ENCODE peak calls at places on chromosomes 7 and 10, in four cellular contexts. N is CD4-positive, CD25-positive, alpha-beta regulatory T cell; E is transverse colon; T is cardiac muscle cell. L is an unnamed sample. For H3K27me3 and H3K4me1, the result is how much of the 10 kb centered on the place peaks cover.

GRCh38 chr7:19404912-19405329 is 259.7 kb upstream of the FERD3L start:
- DNase-seq in N (no peak), T (peak), E (no peak), L (no peak)

GRCh38 chr7:35757574-35757973 is 43.3 kb upstream of the SEPTIN7 start:
- DNase-seq in E (no peak), T (no peak), N (no peak), L (no peak)

GRCh38 chr7:13055732-13056369 is 368.4 kb downstream of the ARL4A start:
- DNase-seq in N (no peak), T (no peak), E (no peak), L (no peak)

GRCh38 chr7:79050592-79050991 is 402.9 kb downstream of the MAGI2 start:
- DNase-seq in T (no peak), N (no peak), E (no peak), L (no peak)

GRCh38 chr7:1123721-1124120 is 35.8 kb downstream of the GPER1 start:
- DNase-seq in T (peak), E (peak), N (no peak), L (peak)

GRCh38 chr10:105370697-105371096 is 729.6 kb downstream of the SORCS3 start:
- DNase-seq in E (no peak), N (no peak), T (no peak), L (no peak)

GRCh38 chr10:33125522-33125921 is 167.5 kb upstream of the ITGB1 start:
- DNase-seq in T (no peak), E (no peak), N (no peak), L (no peak)

GRCh38 chr7:28296571-28297483 is 115.5 kb upstream of the CREB5 start:
- DNase-seq in T (peak), N (peak), E (peak), L (no peak)

GRCh38 chr7:112067205-112067604 is 139.0 kb downstream of the DOCK4 start:
- DNase-seq in N (no peak), E (no peak), T (no peak), L (no peak)

GRCh38 chr10:30788307-30788706 is 158.8 kb upstream of the LYZL2 start:
- DNase-seq in E (no peak), T (no peak), N (no peak), L (no peak)

GRCh38 chr7:151215396-151215795 is 5.1 kb upstream of the H2BK1 start:
- DNase-seq in E (no peak), T (no peak), N (no peak), L (no peak)

GRCh38 chr10:43963793-43964425 is 315.2 kb upstream of the ZNF32 start:
- DNase-seq in E (no peak), T (no peak), N (no peak), L (no peak)

GRCh38 chr7:151251926-151252835 is 3.7 kb upstream of the SMARCD3 start:
- DNase-seq in N (no peak), E (peak), T (peak), L (peak)

GRCh38 chr10:69693886-69694285 is 63.8 kb downstream of the FAM241B start:
- DNase-seq in T (no peak), N (no peak), E (no peak), L (no peak)

GRCh38 chr10:3067045-3067858 is at the start of gene PFKP:
- DNase-seq in T (peak), N (peak), E (peak), L (no peak)

GRCh38 chr7:66202380-66202779 is 2.8 kb upstream of the TPST1 start:
- DNase-seq in E (no peak), N (no peak), T (no peak), L (no peak)

GRCh38 chr7:66205736-66206080 is 574 bp downstream of the TPST1 start:
- DNase-seq in E (peak), N (no peak), T (no peak), L (no peak)

GRCh38 chr7:66206116-66206908 is 1.2 kb downstream of the TPST1 start:
- DNase-seq in N (no peak), T (no peak), E (no peak), L (no peak)

GRCh38 chr7:66206909-66207240 is 1.7 kb downstream of the TPST1 start:
- DNase-seq in N (no peak), T (no peak), E (no peak), L (no peak)

DNA sequence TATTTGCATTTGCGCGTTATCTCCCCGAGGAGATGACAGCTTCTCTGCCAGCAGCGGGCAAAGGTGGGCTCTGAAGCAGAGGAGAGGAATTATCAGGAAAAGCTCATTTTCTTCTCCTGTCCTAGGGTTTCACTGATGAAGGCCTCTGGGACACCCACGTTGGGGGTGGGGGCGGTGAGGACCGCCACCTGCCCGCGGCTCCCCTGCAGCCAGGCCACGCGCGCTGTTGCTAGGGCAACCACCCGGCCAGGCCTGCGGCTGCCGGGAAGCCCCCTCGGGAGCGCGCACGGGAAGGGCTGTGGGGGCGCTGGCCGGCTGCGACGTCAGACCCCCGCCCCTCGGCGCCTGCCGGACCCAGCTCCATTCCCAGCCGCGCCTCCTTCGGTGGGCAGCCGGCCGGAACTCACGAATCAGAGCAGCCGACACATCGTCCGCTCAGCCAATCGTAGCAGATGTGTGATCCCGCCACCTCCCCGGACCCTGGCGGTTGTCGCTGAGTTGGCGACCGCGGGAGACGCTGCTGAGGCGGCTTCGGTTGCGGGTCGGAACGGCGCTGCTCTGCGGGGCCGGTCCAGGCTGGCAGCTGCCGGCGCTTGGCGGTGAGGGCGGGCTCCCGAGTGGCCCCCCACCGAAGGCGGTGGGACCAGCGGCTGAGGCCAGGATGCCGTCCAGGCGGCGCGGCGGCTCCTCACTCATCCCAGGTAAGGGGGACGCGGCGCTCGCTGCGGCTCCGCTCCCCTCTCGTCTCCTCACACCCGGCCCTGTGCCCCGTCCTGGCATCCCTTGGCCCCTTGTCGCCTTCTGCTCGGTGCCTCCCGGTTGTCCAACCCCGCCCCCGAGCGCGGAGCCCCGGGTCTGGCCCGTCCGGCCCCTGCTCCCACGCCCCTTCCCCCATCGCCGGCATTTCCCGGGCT is at the start of gene TPST1:
- DNase-seq in T (peak), E (peak), N (peak), L (peak)
- H3K27me3 ChIP-seq in T (under half), E (under half), N (under half), L (under half)

DNA sequence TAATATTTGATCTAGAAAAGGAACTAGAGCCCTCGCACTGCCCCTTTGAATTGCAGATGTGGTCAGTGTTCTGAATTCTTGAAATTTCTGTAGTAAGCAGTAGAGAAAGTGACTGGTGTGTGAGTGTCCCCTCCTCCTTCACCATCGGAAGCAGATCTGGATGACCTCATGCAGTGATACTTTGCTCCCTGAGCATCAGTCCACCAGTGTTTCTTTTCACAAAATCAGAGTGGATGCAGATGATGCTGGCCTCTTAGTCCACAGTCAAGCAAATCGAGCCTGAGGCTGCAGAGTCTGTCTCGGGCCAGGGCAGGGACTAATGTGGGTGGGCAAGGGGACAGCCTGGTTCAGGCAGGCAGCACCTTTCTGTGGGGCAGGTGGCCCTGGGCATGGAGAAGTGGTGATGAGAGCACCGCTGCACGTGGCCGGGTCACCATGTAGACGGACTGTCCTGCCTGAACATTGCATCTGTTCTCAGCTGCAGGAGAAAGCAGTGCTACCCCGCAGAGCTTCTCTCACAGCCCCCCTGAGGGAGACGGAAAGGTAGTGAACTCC is 5.4 kb downstream of the INSIG1 start:
- DNase-seq in N (no peak), T (no peak), E (no peak), L (no peak)
- H3K4me1 ChIP-seq in N (under half), T (half or more), E (under half), L (under half)

DNA sequence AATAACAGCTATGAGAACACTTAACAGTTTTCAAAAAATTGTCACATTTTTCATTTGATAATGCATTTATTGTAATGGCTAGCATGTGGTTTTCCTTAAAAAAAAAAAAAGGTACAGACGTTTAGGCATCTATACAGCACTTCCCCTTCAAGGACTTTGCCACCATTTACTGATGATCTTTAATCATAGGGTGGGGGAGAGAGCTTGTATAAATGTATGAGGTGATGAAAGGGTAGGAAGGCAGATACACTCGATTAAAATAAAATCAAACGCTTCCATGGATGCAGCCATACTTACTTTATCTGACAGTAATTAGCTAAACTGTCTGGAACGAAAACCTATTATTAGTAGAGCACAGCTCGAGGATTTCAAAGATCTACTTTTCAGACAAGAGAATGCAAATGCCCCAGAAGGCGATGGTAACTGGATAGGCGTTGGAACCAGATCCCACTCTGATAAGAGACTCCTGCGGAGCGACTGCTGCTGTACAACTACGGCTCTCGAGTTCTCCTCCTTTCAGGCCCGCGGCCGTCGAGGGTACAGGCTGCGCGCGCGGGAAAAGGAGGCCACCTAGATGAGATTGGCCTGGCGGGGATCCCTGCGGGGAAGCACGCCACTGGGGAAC is 3.1 kb upstream of the NKX2-3 start:
- DNase-seq in T (no peak), N (no peak), E (peak), L (no peak)
- H3K27me3 ChIP-seq in T (half or more), N (under half), E (half or more), L (half or more)

GRCh38 chr7:134548877-134549276 is at the start of gene AKR1B15:
- DNase-seq in N (no peak), T (no peak), E (no peak), L (no peak)
- H3K4me1 ChIP-seq in N (under half), T (under half), E (under half), L (under half)

GRCh38 chr7:120677535-120677934 is 180.4 kb downstream of the TSPAN12 start:
- DNase-seq in E (no peak), N (no peak), T (no peak), L (no peak)
- H3K27me3 ChIP-seq in E (under half), N (under half), T (under half), L (under half)

GRCh38 chr10:77290528-77291155 is 347.0 kb downstream of the KCNMA1 start:
- DNase-seq in E (no peak), T (no peak), N (no peak), L (no peak)

GRCh38 chr10:77297370-77297692 is 340.3 kb downstream of the KCNMA1 start:
- DNase-seq in N (no peak), T (no peak), E (no peak), L (no peak)

GRCh38 chr10:77296534-77297369 is 340.9 kb downstream of the KCNMA1 start:
- DNase-seq in T (no peak), N (no peak), E (no peak), L (no peak)

GRCh38 chr10:77291596-77292505 is 345.8 kb downstream of the KCNMA1 start:
- DNase-seq in N (no peak), E (no peak), T (no peak), L (no peak)

DNA sequence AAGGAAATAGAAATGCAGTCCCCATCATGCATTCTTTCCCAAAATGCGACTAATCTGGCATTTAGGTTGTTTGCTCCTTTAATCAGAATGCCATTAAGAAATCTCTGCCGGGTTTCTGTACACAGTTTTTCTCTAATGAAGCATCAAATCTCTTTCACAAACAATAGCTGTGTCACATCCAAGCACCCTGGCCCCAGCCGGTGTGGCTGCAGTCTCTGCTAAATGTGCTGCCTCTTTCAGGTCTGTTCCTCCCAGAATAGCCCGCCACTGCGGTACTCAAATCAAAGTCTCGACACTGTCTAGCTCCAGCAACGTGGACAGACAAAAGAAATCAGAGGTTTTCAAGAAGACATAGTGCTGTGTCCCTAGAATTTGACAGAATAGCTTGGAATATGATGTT is 343.8 kb downstream of the KCNMA1 start:
- DNase-seq in E (no peak), T (peak), N (no peak), L (no peak)
- H3K4me1 ChIP-seq in E (under half), T (under half), N (under half), L (under half)

GRCh38 chr7:128893251-128894100 is 17.0 kb downstream of the KCP start:
- DNase-seq in T (no peak), E (peak), N (no peak), L (no peak)

GRCh38 chr7:128891942-128892269 is 18.6 kb downstream of the KCP start:
- DNase-seq in T (no peak), E (no peak), N (no peak), L (no peak)

GRCh38 chr7:128894101-128894440 is 16.4 kb downstream of the KCP start:
- DNase-seq in N (no peak), T (no peak), E (no peak), L (no peak)

GRCh38 chr7:128891110-128891941 is 19.2 kb downstream of the KCP start:
- DNase-seq in T (no peak), N (no peak), E (no peak), L (no peak)

DNA sequence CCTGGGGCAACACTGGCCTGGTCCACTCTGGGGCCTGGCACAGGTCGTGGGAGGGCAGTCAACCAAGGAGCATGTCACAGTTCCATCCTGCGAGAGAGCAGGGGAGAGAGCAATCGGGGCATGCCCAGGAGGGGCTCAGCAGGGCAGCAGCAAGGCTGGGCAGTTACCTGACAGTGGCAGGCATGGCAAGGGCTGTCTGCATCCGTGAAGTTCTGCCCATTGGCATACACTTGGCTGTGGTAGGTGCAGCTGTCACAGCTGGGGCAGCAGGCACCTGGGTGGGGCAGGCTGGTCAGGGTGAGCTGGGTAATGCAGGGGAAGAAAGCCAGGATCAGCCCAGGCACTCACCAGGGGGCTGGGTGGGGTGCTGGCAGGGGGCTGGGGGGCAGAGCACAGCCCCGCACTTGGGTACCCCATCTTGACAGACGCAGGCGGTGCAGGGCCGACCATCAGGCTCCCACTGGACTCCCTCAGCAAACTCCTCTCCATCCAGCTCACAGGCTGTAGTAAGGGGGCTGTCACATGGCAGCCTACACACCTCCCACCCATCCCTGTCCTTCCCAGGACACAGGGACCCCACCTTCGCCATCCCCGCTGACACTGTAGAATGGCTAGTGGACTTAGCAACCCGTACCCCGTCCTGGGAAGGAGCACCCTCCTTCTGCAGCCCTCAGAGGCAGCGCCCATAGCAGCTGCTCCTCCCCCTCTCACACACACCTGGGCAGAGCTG is 17.8 kb downstream of the KCP start:
- DNase-seq in E (no peak), N (no peak), T (no peak), L (no peak)
- H3K27me3 ChIP-seq in E (under half), N (under half), T (under half), L (under half)

L was measured in lower lobe of right lung.